ENCODE peak calls at places on chromosomes 3 and 15, in four cellular contexts. L is H1, G is IMR-90, E is GM12878. R is an unnamed sample.

GRCh38 chr15:91142097-91142744 is 42.2 kb downstream of the SV2B start:
- DNase-seq in G (no peak), E (no peak), L (no peak), R (no peak)

GRCh38 chr3:179682681-179683080 is 29.8 kb downstream of the USP13 start:
- DNase-seq in E (no peak), L (no peak), G (no peak), R (no peak)

GRCh38 chr3:195838714-195839113 is 27.0 kb upstream of the MUC4 start:
- DNase-seq in G (no peak), L (no peak), E (no peak), R (no peak)

GRCh38 chr3:38823722-38824121 is 7.7 kb upstream of the SCN10A start:
- DNase-seq in G (peak; percentile 21), E (no peak), L (no peak), R (no peak)

GRCh38 chr3:132344666-132345280 is 27.6 kb downstream of the ACP3 start:
- DNase-seq in G (peak; percentile 36), L (no peak), E (no peak), R (no peak)

GRCh38 chr15:40006003-40006402 is 33.0 kb downstream of the SRP14 start:
- DNase-seq in G (peak; percentile 79), E (no peak), L (no peak), R (no peak)

GRCh38 chr3:33889394-33890039 is 91.1 kb downstream of the PDCD6IP start:
- DNase-seq in L (no peak), E (no peak), G (no peak), R (peak; percentile 77)

GRCh38 chr15:75034615-75035014 is 11.2 kb downstream of the PPCDC start:
- DNase-seq in L (no peak), G (no peak), E (no peak), R (no peak)

GRCh38 chr3:195546130-195546560 is 3.0 kb upstream of the PPP1R2 start:
- DNase-seq in E (no peak), L (no peak), G (peak; percentile 73), R (no peak)

GRCh38 chr3:116164039-116164438 is 281.2 kb downstream of the LSAMP start:
- DNase-seq in E (no peak), L (no peak), G (peak; percentile 43), R (no peak)

GRCh38 chr3:198081421-198081844 is 121.4 kb downstream of the LMLN start:
- DNase-seq in L (no peak), G (no peak), E (no peak), R (no peak)

GRCh38 chr3:155179966-155180757 is 100.0 kb downstream of the MME start:
- DNase-seq in E (no peak), L (no peak), G (no peak), R (peak; percentile 14)

GRCh38 chr3:38543602-38544001 is 47.5 kb downstream of the EXOG start:
- DNase-seq in L (no peak), E (no peak), G (peak; percentile 33), R (no peak)

GRCh38 chr3:141308588-141309218 is 59.6 kb upstream of the ZBTB38 start:
- DNase-seq in G (peak; percentile 34), L (peak; percentile 46), E (no peak), R (peak; percentile 80)

GRCh38 chr15:51727141-51727897 is 10.1 kb downstream of the LYSMD2 start:
- DNase-seq in G (peak; percentile 60), E (no peak), L (no peak), R (peak; percentile 61)

GRCh38 chr3:99934984-99935797 is 117.5 kb downstream of the CMSS1 start:
- DNase-seq in L (no peak), E (no peak), G (no peak), R (no peak)

GRCh38 chr3:13846716-13847570 is 32.9 kb downstream of the WNT7A start:
- DNase-seq in L (no peak), G (no peak), E (no peak), R (no peak)

GRCh38 chr15:66085128-66085527 is 168.4 kb downstream of the MEGF11 start:
- DNase-seq in L (no peak), E (no peak), G (no peak), R (no peak)

GRCh38 chr3:75015280-75015679 is 400.8 kb upstream of the CNTN3 start:
- DNase-seq in E (no peak), L (no peak), G (no peak), R (no peak)

GRCh38 chr3:126971891-126972351 is 11.0 kb upstream of the PLXNA1 start:
- DNase-seq in L (no peak), G (peak; percentile 61), E (no peak), R (no peak)

GRCh38 chr15:36335211-36335610 is 244.2 kb upstream of the CDIN1 start:
- DNase-seq in E (no peak), L (no peak), G (no peak), R (no peak)

GRCh38 chr3:97102641-97103040 is 288.2 kb downstream of the EPHA6 start:
- DNase-seq in L (no peak), G (no peak), E (no peak), R (no peak)

GRCh38 chr3:187713504-187713903 is 11.1 kb upstream of the RTP2 start:
- DNase-seq in E (no peak), L (no peak), G (peak; percentile 54), R (peak; percentile 47)

GRCh38 chr3:62415312-62415791 is 42.0 kb upstream of the FEZF2 start:
- DNase-seq in E (no peak), L (peak; percentile 83), G (no peak), R (no peak)

GRCh38 chr3:185225523-185225922 is 28.3 kb downstream of the EHHADH start:
- DNase-seq in G (peak; percentile 77), L (no peak), E (no peak), R (no peak)

GRCh38 chr3:88061749-88062148 is 2.7 kb downstream of the ZNF654 start:
- DNase-seq in L (no peak), E (no peak), G (no peak), R (no peak)

GRCh38 chr3:57877116-57877515 is 121.0 kb downstream of the SLMAP start:
- DNase-seq in G (peak; percentile 89), L (no peak), E (no peak), R (no peak)

GRCh38 chr3:10334461-10334860 is 13.5 kb upstream of the SEC13 start:
- DNase-seq in E (no peak), G (peak; percentile 76), L (no peak), R (peak; percentile 62)

GRCh38 chr3:354433-354832 is 157.9 kb downstream of the CHL1 start:
- DNase-seq in L (no peak), E (peak; percentile 60), G (peak; percentile 64), R (peak; percentile 61)

GRCh38 chr3:38226273-38226672 is 39.3 kb upstream of the SLC22A13 start:
- DNase-seq in L (no peak), E (no peak), G (peak; percentile 47), R (no peak)

GRCh38 chr15:83845230-83845629 is 191.3 kb downstream of the ADAMTSL3 start:
- DNase-seq in E (no peak), L (no peak), G (peak; percentile 94), R (no peak)
- TF ChIP-seq CHD1 in E (no peak), L (no peak), G (no peak), R (no peak)

GRCh38 chr3:44342191-44342790 is 3.7 kb downstream of the TCAIM start:
- DNase-seq in G (peak; percentile 87), L (no peak), E (no peak), R (no peak)

GRCh38 chr3:44338010-44338827 is at the start of gene TCAIM:
- DNase-seq in E (peak; percentile 92), G (peak; percentile 96), L (peak; percentile 98), R (peak; percentile 99)

GRCh38 chr3:44339181-44339741 is 695 bp downstream of the TCAIM start:
- DNase-seq in G (no peak), L (no peak), E (no peak), R (no peak)

GRCh38 chr3:44338828-44339127 is 212 bp downstream of the TCAIM start:
- DNase-seq in L (no peak), E (no peak), G (no peak), R (no peak)

DNA sequence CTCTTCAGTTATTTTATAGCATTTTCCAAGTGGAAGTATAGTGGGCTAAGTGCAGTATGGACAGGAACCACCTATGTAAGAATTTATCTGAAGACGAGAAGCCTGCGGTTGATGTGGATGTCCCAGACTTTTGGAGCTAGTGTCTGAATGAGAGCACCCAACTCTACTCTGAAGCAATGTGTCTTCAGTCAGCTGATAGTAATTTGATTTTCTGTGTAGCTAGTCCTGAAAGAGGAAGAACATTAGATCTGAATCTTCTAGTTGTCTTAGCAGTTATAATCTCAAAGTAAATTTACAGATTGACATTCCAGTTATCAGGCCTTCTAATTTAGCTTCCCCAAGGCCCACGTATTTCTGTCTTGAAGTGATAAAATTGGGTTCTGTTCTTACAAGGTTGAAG is 1.4 kb downstream of the TCAIM start:
- DNase-seq in G (no peak), L (no peak), E (no peak), R (no peak)
- TF ChIP-seq RAD21 in G (no peak), L (no peak), E (no peak), R (no peak)

DNA sequence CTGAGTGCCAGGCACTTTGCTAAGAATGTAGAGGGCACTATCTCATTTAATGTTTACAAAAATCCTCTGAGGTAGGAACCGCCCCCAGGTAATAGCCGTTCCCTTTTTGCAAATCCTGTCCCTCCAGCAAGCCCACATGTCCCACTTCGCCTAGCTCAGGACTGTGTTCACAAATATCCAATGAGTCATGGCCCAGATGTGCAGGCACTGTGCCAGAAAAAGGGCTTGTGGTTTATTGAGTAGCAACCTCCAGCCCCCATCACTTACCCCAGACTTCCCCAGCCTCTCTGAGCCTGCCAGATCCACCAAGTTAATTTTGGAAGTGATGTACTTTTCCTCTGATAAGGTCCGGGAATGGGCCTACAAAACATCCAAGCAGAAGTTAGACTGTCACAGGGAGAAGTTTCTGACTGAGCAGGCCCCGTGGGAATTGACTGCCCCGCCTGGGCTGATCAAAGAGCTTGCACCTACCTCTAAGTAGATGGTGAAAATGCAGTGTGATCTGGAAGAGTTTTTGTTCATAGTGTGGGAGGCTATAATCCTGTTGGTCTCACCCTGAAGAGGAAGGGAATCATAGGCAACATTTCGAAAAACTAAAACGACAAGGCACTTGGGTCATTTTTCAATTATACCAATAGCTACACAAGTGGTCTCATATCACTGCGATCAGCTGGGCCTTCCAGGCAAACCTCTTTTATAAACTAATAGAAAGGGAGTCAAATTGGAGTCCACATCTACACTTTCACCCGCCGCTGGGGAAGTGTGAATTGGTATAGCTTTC is 15.7 kb downstream of the KIF9 start:
- DNase-seq in L (no peak), G (peak; percentile 96), E (peak; percentile 51), R (peak; percentile 78)
- TF ChIP-seq CHD1 in L (no peak), G (no peak), E (no peak), R (no peak)

GRCh38 chr15:101115887-101116680 is 135.8 kb downstream of the CHSY1 start:
- DNase-seq in G (peak; percentile 77), E (no peak), L (no peak), R (no peak)
- TF ChIP-seq RAD21 in G (no peak), E (no peak), L (no peak), R (no peak)

DNA sequence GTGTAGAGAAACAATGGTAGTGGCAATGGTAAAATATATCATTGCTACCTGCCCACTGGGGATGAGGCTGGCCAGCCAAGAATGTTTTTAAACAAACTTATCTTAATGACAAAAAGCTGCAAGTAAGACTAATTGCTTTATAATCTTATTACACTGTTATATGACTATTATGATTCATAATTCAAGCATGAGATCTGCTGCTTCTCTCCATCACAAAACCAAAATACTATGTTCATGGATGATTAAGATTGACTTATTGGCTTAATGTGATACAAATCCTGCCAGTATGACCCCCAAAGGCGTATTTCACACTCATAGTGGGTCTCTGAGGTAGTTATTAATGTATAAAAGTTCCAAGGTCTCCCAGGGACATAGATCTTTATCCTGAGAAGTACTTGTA is 52.6 kb downstream of the FBN1 start:
- DNase-seq in L (no peak), G (no peak), E (no peak), R (no peak)
- TF ChIP-seq CHD1 in L (no peak), G (no peak), E (no peak), R (no peak)

R was measured in K562.